ENCODE peak calls at places on chromosomes 5 and 9, in four cellular contexts. K, T, G and Y are unnamed samples.

GRCh38 chr5:177491429-177491945 is 5.9 kb downstream of the PDLIM7 start:
- DNase-seq in K (peak), T (peak), G (no peak), Y (no peak)

GRCh38 chr9:34549407-34549732 is 26.6 kb upstream of the ENHO start:
- DNase-seq in G (no peak), K (no peak), T (no peak), Y (no peak)

GRCh38 chr5:20229286-20230005 is 241.4 kb upstream of the CDH18 start:
- DNase-seq in K (no peak), T (no peak), G (no peak), Y (no peak)

GRCh38 chr5:161420526-161420925 is 126.0 kb downstream of the GABRB2 start:
- DNase-seq in G (no peak), K (no peak), T (no peak), Y (no peak)

GRCh38 chr9:99137225-99137624 is 32.3 kb downstream of the TGFBR1 start:
- DNase-seq in T (no peak), G (no peak), K (no peak), Y (no peak)

GRCh38 chr9:135827866-135828580 is 79.3 kb downstream of the CAMSAP1 start:
- DNase-seq in T (no peak), K (no peak), G (no peak), Y (no peak)

GRCh38 chr9:96491079-96491879 is 41.3 kb downstream of the HABP4 start:
- DNase-seq in K (no peak), G (no peak), T (no peak), Y (no peak)

GRCh38 chr9:87267701-87268100 is 230.0 kb upstream of the DAPK1 start:
- DNase-seq in T (no peak), K (no peak), G (no peak), Y (no peak)

GRCh38 chr5:138464388-138465287 is 641 bp upstream of the EGR1 start:
- DNase-seq in G (peak), K (peak), T (peak), Y (peak)

GRCh38 chr5:173745561-173745960 is 129.1 kb upstream of the BOD1 start:
- DNase-seq in T (no peak), G (no peak), K (no peak), Y (no peak)

GRCh38 chr9:30411571-30411970 is 1972.9 kb upstream of the ACO1 start:
- DNase-seq in T (no peak), K (no peak), G (no peak), Y (no peak)

GRCh38 chr9:128405077-128405779 is 15.4 kb upstream of the CERCAM start:
- DNase-seq in T (no peak), G (peak), K (no peak), Y (no peak)

GRCh38 chr5:106755789-106756188 is 914.9 kb downstream of the EFNA5 start:
- DNase-seq in K (no peak), T (no peak), G (no peak), Y (no peak)

GRCh38 chr5:132386644-132387286 is 17.3 kb downstream of the SLC22A5 start:
- DNase-seq in T (peak), K (peak), G (peak), Y (peak)

GRCh38 chr5:30650311-30650710 is 543.2 kb upstream of the CDH6 start:
- DNase-seq in K (no peak), G (no peak), T (no peak), Y (no peak)

GRCh38 chr5:55853818-55854217 is 2.7 kb downstream of the IL31RA start:
- DNase-seq in K (peak), T (no peak), G (no peak), Y (no peak)

GRCh38 chr5:159059722-159060121 is 40.0 kb downstream of the EBF1 start:
- DNase-seq in T (no peak), G (no peak), K (no peak), Y (no peak)

GRCh38 chr9:70403618-70404025 is 10.8 kb downstream of the KLF9 start:
- DNase-seq in T (no peak), K (peak), G (no peak), Y (no peak)

GRCh38 chr5:150606476-150606875 is 34.0 kb upstream of the SYNPO start:
- DNase-seq in T (no peak), K (no peak), G (no peak), Y (no peak)

GRCh38 chr9:137286980-137287383 is 9.5 kb downstream of the TOR4A start:
- DNase-seq in T (peak), K (peak), G (no peak), Y (peak)